ENCODE peak calls at places on chromosomes 7 and 10, in nine cellular contexts. C is stomach, Z is left lung, Q is fibroblast of pulmonary artery, O is upper lobe of right lung, D is astrocyte of the cerebellum, V is A549, G is astrocyte of the spinal cord, B is fibroblast of lung. A is an unnamed sample.

GRCh38 chr7:79553811-79554555 is 100.5 kb upstream of the MAGI2 start:
- DNase-seq in O (no peak), V (no peak), D (no peak), Z (no peak), B (peak), Q (peak), C (no peak), G (no peak), A (peak)

GRCh38 chr10:92688927-92689662 is 660 bp upstream of the HHEX start:
- DNase-seq in O (no peak), D (no peak), B (peak), Q (peak), G (peak), Z (peak), C (peak), V (no peak), A (peak)

GRCh38 chr10:80938920-80939319 is 401.2 kb downstream of the SH2D4B start:
- DNase-seq in C (no peak), O (no peak), V (no peak), G (no peak), D (no peak), Z (no peak), Q (no peak), B (no peak), A (no peak)

GRCh38 chr7:154503962-154504550 is 451.9 kb downstream of the DPP6 start:
- DNase-seq in Z (no peak), B (peak), V (peak), C (no peak), D (peak), G (peak), O (no peak), Q (peak), A (peak)

GRCh38 chr7:23622469-23622868 is 25.3 kb downstream of the CCDC126 start:
- DNase-seq in C (no peak), Z (no peak), V (no peak), G (peak), O (no peak), D (no peak), B (peak), Q (peak), A (peak)

GRCh38 chr10:93357680-93358079 is 124.5 kb downstream of the MYOF start:
- DNase-seq in Q (peak), G (peak), C (no peak), D (no peak), Z (no peak), V (peak), O (no peak), B (peak), A (peak)

GRCh38 chr10:110365356-110366143 is 60.8 kb upstream of the SMNDC1 start:
- DNase-seq in B (no peak), O (no peak), D (no peak), V (no peak), C (no peak), Q (no peak), G (no peak), Z (no peak), A (no peak)

GRCh38 chr7:141481971-141482370 is 69.2 kb upstream of the AGK start:
- DNase-seq in D (no peak), Q (no peak), V (no peak), G (no peak), B (no peak), O (no peak), Z (no peak), C (no peak), A (no peak)

GRCh38 chr7:102426268-102427031 is 6.9 kb upstream of the ORAI2 start:
- DNase-seq in C (no peak), Z (peak), V (no peak), B (no peak), Q (no peak), O (peak), D (no peak), G (no peak), A (no peak)

GRCh38 chr10:92816106-92816505 is 32.2 kb upstream of the EXOC6 start:
- DNase-seq in Z (no peak), D (no peak), C (no peak), Q (peak), V (no peak), B (peak), O (no peak), G (no peak), A (no peak)

GRCh38 chr10:93806882-93807281 is 49.1 kb downstream of the LGI1 start:
- DNase-seq in Q (peak), G (no peak), C (no peak), O (no peak), Z (no peak), B (no peak), D (no peak), V (no peak), A (peak)

GRCh38 chr10:102648889-102649752 is 4.8 kb downstream of the TRIM8 start:
- DNase-seq in O (peak), Z (no peak), G (no peak), D (no peak), B (peak), Q (no peak), C (peak), V (no peak), A (no peak)

GRCh38 chr10:14184841-14185500 is 145.8 kb downstream of the FRMD4A start:
- DNase-seq in O (no peak), Q (no peak), D (no peak), C (no peak), Z (no peak), G (peak), V (no peak), B (peak), A (peak)

GRCh38 chr7:31688990-31689389 is 2.0 kb downstream of the PPP1R17 start:
- DNase-seq in C (no peak), G (no peak), B (no peak), V (no peak), Z (no peak), Q (no peak), O (no peak), D (no peak), A (no peak)

GRCh38 chr10:113992601-113993011 is 51.1 kb upstream of the ADRB1 start:
- DNase-seq in B (no peak), G (no peak), Q (no peak), D (no peak), V (no peak), O (no peak), Z (no peak), C (no peak), A (no peak)

GRCh38 chr7:80766724-80767123 is 128.3 kb downstream of the CD36 start:
- DNase-seq in B (no peak), O (no peak), D (no peak), Z (no peak), Q (no peak), C (no peak), V (no peak), G (no peak), A (no peak)

GRCh38 chr7:75772081-75773077 is at the start of gene CCL26:
- DNase-seq in O (no peak), G (peak), D (peak), Z (no peak), C (peak), V (no peak), B (peak), Q (peak), A (peak)

GRCh38 chr7:155224116-155224811 is 73.4 kb upstream of the INSIG1 start:
- DNase-seq in C (no peak), Q (no peak), B (no peak), V (no peak), G (no peak), D (no peak), Z (no peak), O (no peak), A (peak)

GRCh38 chr10:90344226-90344625 is 513.6 kb downstream of the HTR7 start:
- DNase-seq in O (no peak), G (no peak), Z (no peak), B (no peak), Q (no peak), V (no peak), D (no peak), C (no peak), A (no peak)

GRCh38 chr10:3169271-3169670 is 3.3 kb downstream of the PITRM1 start:
- DNase-seq in V (no peak), G (no peak), Q (no peak), D (no peak), B (no peak), Z (no peak), C (no peak), O (no peak), A (no peak)

GRCh38 chr7:21946228-21946709 is 570 bp upstream of the CDCA7L start:
- DNase-seq in O (no peak), G (no peak), D (no peak), Z (no peak), B (no peak), V (no peak), Q (no peak), C (no peak), A (no peak)

GRCh38 chr7:69365588-69366241 is 232.6 kb upstream of the AUTS2 start:
- DNase-seq in Z (no peak), C (no peak), V (no peak), Q (no peak), B (peak), D (no peak), G (peak), O (no peak), A (no peak)

DNA sequence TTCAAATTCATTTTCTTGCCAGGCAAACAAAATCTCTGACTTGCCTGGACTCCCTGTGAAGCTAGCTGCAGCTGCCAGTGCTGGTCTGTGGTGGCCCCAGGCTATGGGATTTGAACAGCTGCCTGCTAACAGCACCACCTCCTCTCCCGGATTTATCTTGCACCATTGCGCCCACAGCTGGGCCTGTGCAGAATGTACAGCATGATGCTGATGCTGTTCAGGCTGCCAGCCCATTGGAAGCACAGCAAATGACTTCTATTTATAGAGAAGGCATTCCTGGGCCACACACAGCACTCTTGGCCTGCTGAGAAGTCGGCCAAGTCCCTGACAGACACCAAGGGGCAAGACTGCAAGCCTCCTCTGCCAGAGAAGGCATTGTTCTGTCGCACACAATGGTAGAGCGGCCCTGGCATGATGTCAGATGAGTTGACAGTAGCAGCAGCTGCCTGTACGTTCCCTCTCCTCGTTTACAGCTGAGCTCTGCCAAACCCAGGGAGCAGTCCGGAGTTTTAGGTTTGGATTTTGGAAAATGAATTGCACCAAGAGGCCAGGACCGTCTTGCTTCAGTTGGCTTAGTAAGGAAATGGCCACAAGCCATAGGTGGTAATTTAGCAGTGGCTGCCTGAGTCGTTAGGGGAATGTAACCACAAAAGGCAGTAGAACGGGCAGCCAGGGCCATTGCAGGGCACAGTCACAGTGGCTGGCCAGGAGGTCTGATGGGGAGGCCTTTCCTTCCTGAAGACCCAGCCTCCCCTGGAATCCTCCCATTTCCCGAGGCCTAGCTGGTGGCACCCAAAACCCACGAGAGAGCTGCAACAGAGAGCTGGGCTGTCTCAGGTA is 38.5 kb downstream of the MTURN start:
- DNase-seq in V (no peak), O (peak), C (peak), Z (peak), Q (peak), G (peak), B (peak), D (peak), A (peak)
- TF ChIP-seq CTCF in V (no peak), O (peak), C (no peak), Z (no peak), Q (peak), G (peak), B (peak), D (peak), A (peak)

GRCh38 chr7:4436936-4437335 is 245.2 kb upstream of the FOXK1 start:
- DNase-seq in G (no peak), C (no peak), V (no peak), O (no peak), Z (no peak), Q (no peak), D (no peak), B (no peak), A (no peak)
- H3K4me3 ChIP-seq in G (no peak), C (no peak), V (no peak), O (no peak), Z (no peak), Q (no peak), D (no peak), B (no peak), A (no peak)

GRCh38 chr10:6298428-6298827 is 95.7 kb downstream of the PFKFB3 start:
- DNase-seq in C (no peak), Z (no peak), B (no peak), D (no peak), G (no peak), V (no peak), Q (no peak), O (no peak), A (no peak)
- TF ChIP-seq CTCF in C (no peak), Z (no peak), B (no peak), D (no peak), G (no peak), V (no peak), Q (no peak), O (no peak), A (no peak)

DNA sequence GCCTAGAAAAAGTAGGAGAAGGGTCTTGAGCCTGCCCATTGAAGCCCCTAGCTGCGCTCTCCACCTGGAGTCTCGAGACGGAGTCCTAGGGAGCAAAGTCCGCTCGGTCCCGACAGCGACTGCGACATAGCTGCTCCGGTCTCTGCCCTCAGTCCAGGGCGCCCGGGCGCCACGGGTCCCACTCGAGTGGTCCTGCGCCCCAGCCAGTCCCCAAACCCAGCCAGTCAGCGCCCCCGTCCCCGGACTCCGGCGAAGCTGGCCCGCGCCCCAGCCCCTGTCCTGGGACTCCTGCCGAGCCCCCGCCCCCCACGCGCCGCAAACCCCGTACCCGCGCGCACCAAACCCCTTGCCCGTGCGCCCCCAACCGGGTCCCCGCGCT is 480 bp downstream of the TNS3 start:
- DNase-seq in Q (no peak), B (no peak), O (peak), G (no peak), V (no peak), C (peak), Z (no peak), D (no peak), A (no peak)
- H3K4me3 ChIP-seq in Q (peak), B (peak), O (peak), G (peak), V (peak), C (peak), Z (peak), D (peak), A (peak)

GRCh38 chr10:37711617-37712488 is 145.6 kb downstream of the ZNF248 start:
- DNase-seq in B (no peak), C (no peak), Q (no peak), G (no peak), Z (no peak), V (no peak), O (no peak), D (no peak), A (no peak)
- TF ChIP-seq CTCF in B (no peak), C (no peak), Q (no peak), G (no peak), Z (no peak), V (no peak), O (no peak), D (no peak), A (no peak)

GRCh38 chr7:41637051-41637450 is 65.8 kb downstream of the INHBA start:
- DNase-seq in Q (no peak), G (peak), V (no peak), O (no peak), B (no peak), C (no peak), Z (no peak), D (no peak), A (peak)

GRCh38 chr7:41643616-41644015 is 59.3 kb downstream of the INHBA start:
- DNase-seq in Q (no peak), O (no peak), G (no peak), V (no peak), D (no peak), B (no peak), C (no peak), Z (no peak), A (no peak)

GRCh38 chr7:41640487-41640886 is 62.4 kb downstream of the INHBA start:
- DNase-seq in C (no peak), Z (no peak), G (peak), Q (no peak), O (no peak), V (no peak), D (no peak), B (no peak), A (no peak)

GRCh38 chr7:41641006-41641714 is 61.7 kb downstream of the INHBA start:
- DNase-seq in O (no peak), Q (no peak), B (no peak), Z (no peak), C (no peak), V (no peak), D (peak), G (peak), A (no peak)
- H3K4me3 ChIP-seq in O (no peak), Q (no peak), B (no peak), Z (no peak), C (no peak), V (no peak), D (no peak), G (no peak), A (no peak)

GRCh38 chr7:27179503-27180430 is 5.3 kb downstream of the HOXA11 start:
- DNase-seq in G (peak), Q (peak), D (no peak), C (peak), Z (peak), V (peak), B (peak), O (peak), A (peak)
- TF ChIP-seq CTCF in G (peak), Q (peak), D (peak), C (peak), Z (peak), V (peak), B (peak), O (peak), A (peak)

A was measured in epithelial cell of esophagus.